ENCODE peak calls at places on chromosome 18, in four cellular contexts. E is M059J; Z is NAMALWA; M is activated gamma-delta T cell treated with anti-CD3 and anti-CD28 coated beads, Interleukin-2, amount 50 U/mL, for 16 hours. G is an unnamed sample.

GRCh38 chr18:30527226-30527625 is 515.3 kb downstream of the DSC3 start:
- DNase-seq in Z (no peak), M (no peak), E (no peak), G (no peak)

GRCh38 chr18:10453261-10453884 is 1.1 kb upstream of the APCDD1 start:
- DNase-seq in M (no peak), Z (no peak), E (no peak), G (no peak)

GRCh38 chr18:24809173-24809955 is 348.9 kb downstream of the HRH4 start:
- DNase-seq in E (no peak), Z (no peak), M (no peak), G (no peak)

GRCh38 chr18:33812186-33812585 is 234.2 kb downstream of the ASXL3 start:
- DNase-seq in Z (no peak), E (no peak), M (no peak), G (no peak)

GRCh38 chr18:67525328-67526110 is 9.0 kb upstream of the DSEL start:
- DNase-seq in Z (no peak), E (peak; percentile 97), M (no peak), G (peak; percentile 90)

GRCh38 chr18:76553715-76554603 is 58.9 kb upstream of the ZNF516 start:
- DNase-seq in E (no peak), M (no peak), Z (no peak), G (peak; percentile 78)

GRCh38 chr18:26470011-26470637 is 78.2 kb downstream of the KCTD1 start:
- DNase-seq in M (no peak), E (no peak), Z (peak; percentile 89), G (no peak)

GRCh38 chr18:69963196-69963595 is 15.5 kb upstream of the CD226 start:
- DNase-seq in M (no peak), Z (no peak), E (no peak), G (no peak)

GRCh38 chr18:23053756-23054457 is 81.4 kb upstream of the CABLES1 start:
- DNase-seq in E (peak; percentile 85), M (no peak), Z (peak; percentile 19), G (peak; percentile 75)

GRCh38 chr18:37778417-37779165 is 213.0 kb upstream of the CELF4 start:
- DNase-seq in M (no peak), E (peak; percentile 33), Z (peak; percentile 66), G (peak; percentile 26)

GRCh38 chr18:79926306-79926705 is 25.1 kb downstream of the SLC66A2 start:
- DNase-seq in Z (no peak), M (no peak), E (no peak), G (no peak)

GRCh38 chr18:10748641-10749040 is 222.8 kb downstream of the NAPG start:
- DNase-seq in Z (no peak), E (no peak), M (no peak), G (no peak)